ENCODE peak calls at places on chromosomes 7 and 10, in six cellular contexts. F, W, J, G, X and I are unnamed samples.

GRCh38 chr7:136869991-136870798 is 1.7 kb downstream of the CHRM2 start:
- DNase-seq in F (peak; percentile 9), W (peak; percentile 29), J (no peak), G (no peak), X (peak; percentile 71), I (no peak)

GRCh38 chr7:27098493-27099223 is 2.9 kb upstream of the HOXA1 start:
- DNase-seq in F (no peak), W (no peak), J (peak; percentile 10), G (peak; percentile 74), X (peak; percentile 86), I (no peak)

GRCh38 chr10:80598084-80598798 is 60.5 kb downstream of the SH2D4B start:
- DNase-seq in F (no peak), W (no peak), J (peak; percentile 42), G (no peak), X (peak; percentile 1), I (no peak)

GRCh38 chr10:100008142-100008522 is 1.6 kb downstream of the DNMBP start:
- DNase-seq in F (peak; percentile 63), W (no peak), J (no peak), G (no peak), X (peak; percentile 66), I (no peak)

GRCh38 chr7:43646603-43647313 is 63.9 kb downstream of the STK17A start:
- DNase-seq in F (peak; percentile 67), W (no peak), J (peak; percentile 29), G (no peak), X (no peak), I (no peak)

GRCh38 chr7:1542841-1543747 is 12.6 kb downstream of the MAFK start:
- DNase-seq in F (no peak), W (no peak), J (no peak), G (no peak), X (no peak), I (no peak)

GRCh38 chr10:107144490-107144889 is 20.0 kb downstream of the SORCS1 start:
- DNase-seq in F (no peak), W (peak; percentile 42), J (no peak), G (no peak), X (no peak), I (no peak)

GRCh38 chr10:112953075-112953501 is 3.0 kb downstream of the TCF7L2 start:
- DNase-seq in F (peak; percentile 45), W (peak; percentile 39), J (no peak), G (peak; percentile 67), X (peak; percentile 71), I (no peak)

GRCh38 chr10:28200804-28201203 is 102.1 kb downstream of the MPP7 start:
- DNase-seq in F (peak; percentile 32), W (no peak), J (no peak), G (no peak), X (no peak), I (no peak)

GRCh38 chr10:59808896-59809643 is 55.8 kb upstream of the MRLN start:
- DNase-seq in F (peak; percentile 77), W (peak; percentile 74), J (peak; percentile 52), G (peak; percentile 90), X (peak; percentile 77), I (peak; percentile 41)

GRCh38 chr10:133474833-133475734 is 21.3 kb downstream of the SCART1 start:
- DNase-seq in F (no peak), W (no peak), J (peak; percentile 13), G (no peak), X (no peak), I (no peak)

GRCh38 chr10:48241301-48241700 is 33.2 kb downstream of the FRMPD2 start:
- DNase-seq in F (no peak), W (no peak), J (no peak), G (no peak), X (peak; percentile 39), I (no peak)

GRCh38 chr10:122648599-122649428 is 50.8 kb downstream of the C10orf120 start:
- DNase-seq in F (peak; percentile 57), W (peak; percentile 78), J (peak; percentile 45), G (peak; percentile 71), X (peak; percentile 56), I (no peak)

GRCh38 chr10:11469575-11470391 is 141.7 kb downstream of the USP6NL start:
- DNase-seq in F (no peak), W (peak; percentile 48), J (no peak), G (no peak), X (no peak), I (no peak)

GRCh38 chr7:91266931-91267557 is 2.8 kb downstream of the FZD1 start:
- DNase-seq in F (no peak), W (peak; percentile 19), J (no peak), G (no peak), X (peak; percentile 70), I (no peak)

GRCh38 chr7:13198036-13198435 is 510.6 kb downstream of the ARL4A start:
- DNase-seq in F (no peak), W (no peak), J (no peak), G (no peak), X (no peak), I (no peak)

GRCh38 chr7:141354251-141354650 is 197.0 kb upstream of the AGK start:
- DNase-seq in F (peak; percentile 79), W (no peak), J (no peak), G (no peak), X (no peak), I (no peak)

GRCh38 chr7:129144095-129144833 is at the start of gene TSPAN33:
- DNase-seq in F (peak; percentile 56), W (peak; percentile 88), J (peak; percentile 92), G (peak; percentile 81), X (peak; percentile 88), I (peak; percentile 75)

GRCh38 chr7:24227068-24227467 is 56.9 kb upstream of the NPY start:
- DNase-seq in F (no peak), W (no peak), J (no peak), G (no peak), X (no peak), I (no peak)

GRCh38 chr10:56279270-56279669 is 81.8 kb downstream of the ZWINT start:
- DNase-seq in F (no peak), W (no peak), J (no peak), G (no peak), X (no peak), I (no peak)

GRCh38 chr7:71193099-71193810 is 61.3 kb downstream of the GALNT17 start:
- DNase-seq in F (no peak), W (no peak), J (no peak), G (no peak), X (no peak), I (no peak)

GRCh38 chr10:33347227-33347626 is 12.8 kb upstream of the NRP1 start:
- DNase-seq in F (peak; percentile 63), W (no peak), J (no peak), G (no peak), X (no peak), I (no peak)

GRCh38 chr10:102677736-102678354 is 33.6 kb downstream of the TRIM8 start:
- DNase-seq in F (no peak), W (no peak), J (no peak), G (no peak), X (peak; percentile 53), I (no peak)

GRCh38 chr10:44071479-44071878 is 313.4 kb downstream of the CXCL12 start:
- DNase-seq in F (peak; percentile 61), W (no peak), J (no peak), G (no peak), X (no peak), I (no peak)

GRCh38 chr7:38795596-38795995 is 113.4 kb downstream of the VPS41 start:
- DNase-seq in F (no peak), W (no peak), J (no peak), G (no peak), X (no peak), I (no peak)

GRCh38 chr7:104358743-104359142 is 30.3 kb downstream of the LHFPL3 start:
- DNase-seq in F (no peak), W (no peak), J (no peak), G (no peak), X (no peak), I (no peak)
- TF ChIP-seq CTCF in F (no peak), W (no peak), J (no peak), G (no peak), X (no peak), I (no peak)

DNA sequence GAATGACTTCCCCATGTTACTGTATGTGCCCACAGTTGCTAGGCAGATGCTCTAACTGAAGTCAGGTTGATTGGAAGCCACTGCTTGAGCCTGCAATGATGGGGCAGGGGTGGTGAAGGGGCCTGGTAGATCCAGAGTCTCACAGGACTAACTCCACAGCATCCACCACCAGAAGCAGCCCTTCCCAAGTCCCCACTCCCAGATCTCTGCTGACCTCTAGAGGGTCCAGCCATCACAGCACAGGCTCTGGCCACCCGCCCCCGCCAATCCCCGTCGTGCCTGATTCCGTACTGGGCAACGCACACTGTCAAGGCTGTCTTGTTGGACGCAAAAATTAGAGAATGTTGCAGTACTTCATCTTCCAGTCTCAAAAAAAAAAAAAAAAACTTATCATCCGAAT is 136.8 kb upstream of the PDE1C start:
- DNase-seq in F (no peak), W (peak; percentile 70), J (no peak), G (no peak), X (no peak), I (no peak)
- TF ChIP-seq CTCF in F (peak; percentile 23), W (no peak), J (no peak), G (no peak), X (no peak), I (no peak)

DNA sequence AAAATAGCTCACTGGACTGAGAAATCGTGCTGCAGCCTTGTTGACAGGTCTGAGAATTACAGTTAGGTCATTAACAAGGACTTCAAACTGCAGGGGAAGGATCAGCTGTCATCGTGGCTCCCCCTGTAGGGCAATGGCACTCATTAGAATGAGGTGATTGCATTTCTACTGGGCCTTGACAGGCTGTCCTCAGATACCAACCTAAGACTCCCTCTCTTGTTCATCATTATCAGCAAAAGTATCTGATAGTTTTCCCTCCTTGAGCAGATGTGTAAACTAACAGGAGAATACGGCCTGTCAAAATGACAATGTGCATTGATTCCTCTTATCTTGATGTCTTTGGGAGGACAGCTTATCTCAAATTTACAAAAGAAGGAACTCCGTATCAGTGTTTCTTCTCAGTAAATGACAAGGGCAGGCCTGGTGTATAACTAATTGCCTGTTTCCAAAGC is 648.5 kb upstream of the LRRN3 start:
- DNase-seq in F (peak; percentile 53), W (peak; percentile 75), J (peak; percentile 28), G (no peak), X (no peak), I (no peak)
- TF ChIP-seq CTCF in F (peak; percentile 54), W (peak; percentile 55), J (peak; percentile 31), G (no peak), X (no peak), I (no peak)

GRCh38 chr10:22618081-22618785 is 96.1 kb downstream of the PIP4K2A start:
- DNase-seq in F (peak; percentile 20), W (no peak), J (no peak), G (no peak), X (no peak), I (no peak)

GRCh38 chr10:22615819-22616499 is 98.4 kb downstream of the PIP4K2A start:
- DNase-seq in F (peak; percentile 36), W (no peak), J (peak; percentile 58), G (peak; percentile 68), X (peak; percentile 73), I (peak; percentile 36)

GRCh38 chr10:22619111-22619510 is 95.3 kb downstream of the PIP4K2A start:
- DNase-seq in F (no peak), W (no peak), J (no peak), G (no peak), X (no peak), I (no peak)

GRCh38 chr10:22615101-22615500 is 99.3 kb downstream of the PIP4K2A start:
- DNase-seq in F (no peak), W (no peak), J (no peak), G (no peak), X (no peak), I (no peak)

DNA sequence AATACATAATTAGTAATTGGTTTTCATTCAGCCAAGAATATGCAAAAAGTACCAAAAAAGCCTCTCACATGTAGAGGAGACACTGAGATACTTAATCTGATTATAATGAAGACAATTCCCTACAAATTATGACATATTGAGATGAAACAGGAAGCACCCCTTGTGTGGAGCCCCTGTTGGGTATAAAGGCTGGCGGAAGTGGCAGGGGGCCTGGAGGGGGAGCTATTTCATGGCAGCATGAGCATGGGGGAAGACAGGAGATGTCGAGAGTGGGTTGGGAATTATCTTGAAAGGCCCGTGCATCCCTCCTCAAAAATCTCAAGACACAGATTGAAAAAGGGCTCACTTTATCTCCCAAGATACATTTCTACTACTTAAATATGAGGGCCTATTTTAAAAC is 96.9 kb downstream of the PIP4K2A start:
- DNase-seq in F (no peak), W (no peak), J (no peak), G (no peak), X (no peak), I (no peak)
- TF ChIP-seq CTCF in F (no peak), W (no peak), J (peak; percentile 16), G (no peak), X (no peak), I (no peak)